ENCODE peak calls at places on chromosomes 12 and 14, in six cellular contexts. D, Z, B, J, A and P are unnamed samples.

GRCh38 chr12:15556411-15556810 is 232.8 kb downstream of the EPS8 start:
- DNase-seq in D (no peak), Z (no peak), B (peak; percentile 10), J (no peak), A (no peak), P (no peak)

GRCh38 chr12:1834186-1834925 is 14.0 kb downstream of the LRTM2 start:
- DNase-seq in D (no peak), Z (no peak), B (no peak), J (no peak), A (no peak), P (no peak)

GRCh38 chr14:38098074-38098846 is 109.4 kb upstream of the SSTR1 start:
- DNase-seq in D (peak; percentile 72), Z (no peak), B (peak; percentile 35), J (no peak), A (no peak), P (no peak)

GRCh38 chr14:71693373-71693772 is 238.9 kb upstream of the RGS6 start:
- DNase-seq in D (peak; percentile 91), Z (no peak), B (peak; percentile 69), J (no peak), A (no peak), P (no peak)

GRCh38 chr12:15931590-15932053 is 20.5 kb downstream of the DERA start:
- DNase-seq in D (peak; percentile 48), Z (no peak), B (no peak), J (no peak), A (no peak), P (no peak)

GRCh38 chr14:56899829-56900228 is 89.5 kb upstream of the OTX2 start:
- DNase-seq in D (no peak), Z (no peak), B (no peak), J (no peak), A (no peak), P (no peak)

GRCh38 chr12:132347471-132347855 is 18.1 kb upstream of the GALNT9 start:
- DNase-seq in D (no peak), Z (no peak), B (no peak), J (no peak), A (no peak), P (no peak)

GRCh38 chr12:82055391-82055790 is 296.2 kb upstream of the PPFIA2 start:
- DNase-seq in D (no peak), Z (no peak), B (no peak), J (no peak), A (no peak), P (no peak)

GRCh38 chr12:20212658-20213387 is 155.5 kb upstream of the PDE3A start:
- DNase-seq in D (peak; percentile 99), Z (peak; percentile 78), B (peak; percentile 88), J (peak; percentile 74), A (no peak), P (peak; percentile 66)

GRCh38 chr12:31491819-31492598 is 98.9 kb downstream of the DENND5B start:
- DNase-seq in D (peak; percentile 88), Z (peak; percentile 83), B (peak; percentile 58), J (peak; percentile 29), A (no peak), P (no peak)

GRCh38 chr12:6312529-6313325 is 2.2 kb downstream of the PLEKHG6 start:
- DNase-seq in D (peak; percentile 18), Z (peak; percentile 24), B (peak; percentile 70), J (no peak), A (no peak), P (no peak)

GRCh38 chr12:123741937-123742572 is 20.0 kb upstream of the DNAH10 start:
- DNase-seq in D (no peak), Z (no peak), B (no peak), J (no peak), A (no peak), P (no peak)

GRCh38 chr12:9750276-9751203 is 10.2 kb downstream of the CD69 start:
- DNase-seq in D (peak; percentile 75), Z (peak; percentile 88), B (peak; percentile 70), J (peak; percentile 74), A (no peak), P (no peak)

GRCh38 chr12:25796523-25797000 is 161.9 kb upstream of the RASSF8 start:
- DNase-seq in D (peak; percentile 57), Z (no peak), B (peak; percentile 11), J (no peak), A (no peak), P (no peak)

GRCh38 chr14:99944241-99944651 is 121.0 kb upstream of the EVL start:
- DNase-seq in D (no peak), Z (no peak), B (no peak), J (no peak), A (no peak), P (no peak)

GRCh38 chr12:3328081-3328480 is 162.9 kb upstream of the PRMT8 start:
- DNase-seq in D (no peak), Z (peak; percentile 72), B (no peak), J (no peak), A (no peak), P (no peak)

GRCh38 chr14:58730793-58731464 is 93.2 kb downstream of the DACT1 start:
- DNase-seq in D (peak; percentile 57), Z (no peak), B (peak; percentile 28), J (no peak), A (no peak), P (no peak)

GRCh38 chr14:77105118-77105517 is 7.1 kb downstream of the CIPC start:
- DNase-seq in D (no peak), Z (no peak), B (no peak), J (no peak), A (no peak), P (no peak)

GRCh38 chr12:127750076-127750840 is 516.7 kb upstream of the TMEM132C start:
- DNase-seq in D (no peak), Z (no peak), B (no peak), J (no peak), A (no peak), P (no peak)

GRCh38 chr12:83939718-83940117 is 972.9 kb downstream of the SLC6A15 start:
- DNase-seq in D (no peak), Z (no peak), B (no peak), J (no peak), A (no peak), P (no peak)